ENCODE peak calls at places on chromosomes 3 and 15, in six cellular contexts. O is AML-193, G is GM13977, B is HuH-7, H is SHP77 treated with DMSO at 0.1 percent for 48 hours, S is Daoy. P is an unnamed sample.

GRCh38 chr3:120100711-120101110 is 6.5 kb upstream of the GSK3B start:
- DNase-seq in B (no peak), G (no peak), H (no peak), O (no peak), S (no peak), P (no peak)

GRCh38 chr15:101499863-101500713 is 10.6 kb upstream of the PCSK6 start:
- DNase-seq in S (peak), G (peak), O (peak), H (peak), B (no peak), P (peak)

GRCh38 chr3:6439824-6440223 is 421.1 kb upstream of the GRM7 start:
- DNase-seq in O (no peak), G (no peak), B (no peak), S (no peak), H (no peak), P (no peak)

GRCh38 chr3:27680517-27681246 is 41.4 kb downstream of the EOMES start:
- DNase-seq in S (no peak), G (no peak), H (no peak), O (no peak), B (no peak), P (no peak)

GRCh38 chr15:33795076-33795475 is 173.2 kb upstream of the CHRM5 start:
- DNase-seq in S (no peak), G (no peak), H (no peak), O (no peak), B (no peak), P (no peak)

GRCh38 chr15:56411122-56411749 is 46.0 kb downstream of the TEX9 start:
- DNase-seq in S (no peak), B (no peak), H (no peak), G (no peak), O (no peak), P (no peak)

GRCh38 chr3:15094187-15094875 is 4.6 kb downstream of the RBSN start:
- DNase-seq in S (no peak), G (no peak), B (no peak), O (no peak), H (no peak), P (no peak)

GRCh38 chr3:81891056-81891455 is 129.6 kb upstream of the GBE1 start:
- DNase-seq in O (no peak), B (no peak), S (no peak), G (no peak), H (no peak), P (no peak)

GRCh38 chr15:96285306-96285705 is 45.2 kb upstream of the NR2F2 start:
- DNase-seq in B (no peak), G (no peak), S (peak), H (no peak), O (no peak), P (no peak)

GRCh38 chr3:125055913-125056705 is at the start of gene HEG1:
- DNase-seq in H (no peak), G (peak), S (peak), O (peak), B (peak), P (peak)

GRCh38 chr3:146770881-146771280 is 165.7 kb upstream of the PLSCR5 start:
- DNase-seq in H (no peak), S (no peak), O (no peak), G (no peak), B (no peak), P (no peak)

GRCh38 chr3:39144748-39145380 is 8.5 kb downstream of the CSRNP1 start:
- DNase-seq in G (no peak), O (no peak), S (no peak), H (no peak), B (no peak), P (no peak)

GRCh38 chr15:36390491-36390890 is 188.9 kb upstream of the CDIN1 start:
- DNase-seq in S (no peak), B (no peak), O (no peak), H (no peak), G (no peak), P (no peak)

GRCh38 chr3:149401926-149402310 is 24.5 kb upstream of the TM4SF1 start:
- DNase-seq in S (no peak), O (no peak), H (no peak), G (no peak), B (no peak), P (no peak)

GRCh38 chr15:69997701-69998273 is 99.9 kb downstream of the TLE3 start:
- DNase-seq in S (peak), H (no peak), G (no peak), O (no peak), B (no peak), P (no peak)

GRCh38 chr3:196268270-196269163 is 19.0 kb downstream of the PCYT1A start:
- DNase-seq in B (no peak), H (no peak), O (no peak), S (peak), G (no peak), P (no peak)

GRCh38 chr3:171187706-171188290 is 161.3 kb upstream of the SLC2A2 start:
- DNase-seq in H (no peak), O (peak), B (peak), S (peak), G (peak), P (peak)